ENCODE peak calls at places on chromosomes 11 and 22, in five cellular contexts. One of them, this sample, is unnamed.

GRCh38 chr22:25536578-25536977 is 27.9 kb upstream of the GRK3 start:
- DNase-seq in transverse colon: no peak
- DNase-seq in GM12878: no peak
- DNase-seq in stomach: no peak
- DNase-seq in ovary: no peak
- DNase-seq in this sample: no peak

GRCh38 chr22:25067851-25068421 is 115.4 kb downstream of the KIAA1671 start:
- DNase-seq in stomach: no peak
- DNase-seq in GM12878: no peak
- DNase-seq in transverse colon: peak
- DNase-seq in ovary: no peak
- DNase-seq in this sample: no peak

GRCh38 chr11:15967966-15968365 is 388.4 kb downstream of the SOX6 start:
- DNase-seq in transverse colon: no peak
- DNase-seq in GM12878: no peak
- DNase-seq in stomach: no peak
- DNase-seq in ovary: no peak
- DNase-seq in this sample: no peak

GRCh38 chr22:27146871-27147591 is 489.6 kb downstream of the MIAT start:
- DNase-seq in ovary: no peak
- DNase-seq in GM12878: no peak
- DNase-seq in stomach: no peak
- DNase-seq in transverse colon: no peak
- DNase-seq in this sample: no peak

GRCh38 chr11:47233989-47234668 is 14.5 kb downstream of the ACP2 start:
- DNase-seq in ovary: no peak
- DNase-seq in GM12878: no peak
- DNase-seq in stomach: no peak
- DNase-seq in transverse colon: peak
- DNase-seq in this sample: no peak

GRCh38 chr11:72787262-72788104 is 6.4 kb downstream of the STARD10 start:
- DNase-seq in stomach: no peak
- DNase-seq in ovary: no peak
- DNase-seq in GM12878: no peak
- DNase-seq in transverse colon: peak
- DNase-seq in this sample: no peak

GRCh38 chr11:124536520-124536919 is 6.9 kb downstream of the OR8B12 start:
- DNase-seq in GM12878: no peak
- DNase-seq in stomach: no peak
- DNase-seq in transverse colon: peak
- DNase-seq in ovary: no peak
- DNase-seq in this sample: peak

GRCh38 chr22:45007247-45007945 is 2.4 kb downstream of the PHF21B start:
- DNase-seq in stomach: no peak
- DNase-seq in transverse colon: no peak
- DNase-seq in GM12878: no peak
- DNase-seq in ovary: peak
- DNase-seq in this sample: no peak

GRCh38 chr11:1918436-1919315 is 827 bp upstream of the TNNT3 start:
- DNase-seq in stomach: no peak
- DNase-seq in ovary: no peak
- DNase-seq in transverse colon: no peak
- DNase-seq in GM12878: no peak
- DNase-seq in this sample: no peak

GRCh38 chr11:29432719-29433325 is 584.0 kb downstream of the KCNA4 start:
- DNase-seq in GM12878: no peak
- DNase-seq in ovary: no peak
- DNase-seq in transverse colon: no peak
- DNase-seq in stomach: no peak
- DNase-seq in this sample: no peak

GRCh38 chr11:68521962-68522626 is 61.5 kb downstream of the PPP6R3 start:
- DNase-seq in GM12878: no peak
- DNase-seq in transverse colon: no peak
- DNase-seq in ovary: no peak
- DNase-seq in stomach: no peak
- DNase-seq in this sample: no peak

GRCh38 chr11:8926236-8926635 is 6.5 kb downstream of the C11orf16 start:
- DNase-seq in stomach: no peak
- DNase-seq in ovary: no peak
- DNase-seq in transverse colon: no peak
- DNase-seq in GM12878: no peak
- DNase-seq in this sample: no peak

GRCh38 chr11:117582491-117582890 is 214.5 kb downstream of the DSCAML1 start:
- DNase-seq in stomach: no peak
- DNase-seq in ovary: no peak
- DNase-seq in GM12878: no peak
- DNase-seq in transverse colon: no peak
- DNase-seq in this sample: no peak

GRCh38 chr11:13150487-13150886 is 127.1 kb upstream of the BMAL1 start:
- DNase-seq in GM12878: no peak
- DNase-seq in stomach: no peak
- DNase-seq in transverse colon: no peak
- DNase-seq in ovary: no peak
- DNase-seq in this sample: no peak

GRCh38 chr11:33557201-33557600 is 143.4 kb downstream of the C11orf91 start:
- DNase-seq in stomach: no peak
- DNase-seq in ovary: no peak
- DNase-seq in transverse colon: no peak
- DNase-seq in GM12878: no peak
- DNase-seq in this sample: no peak

GRCh38 chr22:43826142-43827093 is 14.3 kb upstream of the EFCAB6 start:
- DNase-seq in transverse colon: no peak
- DNase-seq in stomach: peak
- DNase-seq in ovary: peak
- DNase-seq in GM12878: no peak
- DNase-seq in this sample: no peak

GRCh38 chr11:68974421-68975194 is 6.2 kb downstream of the MRGPRD start:
- DNase-seq in stomach: no peak
- DNase-seq in transverse colon: peak
- DNase-seq in ovary: no peak
- DNase-seq in GM12878: no peak
- DNase-seq in this sample: no peak

GRCh38 chr11:82994615-82995014 is 77.1 kb downstream of the RAB30 start:
- DNase-seq in ovary: no peak
- DNase-seq in GM12878: no peak
- DNase-seq in stomach: no peak
- DNase-seq in transverse colon: no peak
- DNase-seq in this sample: no peak

GRCh38 chr11:45405916-45406670 is 120.0 kb upstream of the SYT13 start:
- DNase-seq in stomach: peak
- DNase-seq in ovary: no peak
- DNase-seq in GM12878: no peak
- DNase-seq in transverse colon: no peak
- DNase-seq in this sample: no peak

GRCh38 chr22:45438364-45438763 is 24.9 kb downstream of the RIBC2 start:
- DNase-seq in transverse colon: no peak
- DNase-seq in stomach: no peak
- DNase-seq in ovary: no peak
- DNase-seq in GM12878: no peak
- DNase-seq in this sample: no peak

GRCh38 chr11:93922830-93923229 is 72.4 kb upstream of the VSTM5 start:
- DNase-seq in ovary: no peak
- DNase-seq in GM12878: no peak
- DNase-seq in transverse colon: no peak
- DNase-seq in stomach: no peak
- DNase-seq in this sample: no peak

GRCh38 chr11:15563054-15563453 is 448.3 kb downstream of the INSC start:
- DNase-seq in stomach: no peak
- DNase-seq in ovary: no peak
- DNase-seq in transverse colon: no peak
- DNase-seq in GM12878: no peak
- DNase-seq in this sample: no peak

GRCh38 chr11:59418151-59418550 is 8.1 kb downstream of the OR5A2 start:
- DNase-seq in transverse colon: no peak
- DNase-seq in ovary: no peak
- DNase-seq in GM12878: no peak
- DNase-seq in stomach: no peak
- DNase-seq in this sample: no peak

GRCh38 chr22:35950262-35950661 is 78.4 kb downstream of the RBFOX2 start:
- DNase-seq in ovary: no peak
- DNase-seq in stomach: no peak
- DNase-seq in transverse colon: no peak
- DNase-seq in GM12878: no peak
- DNase-seq in this sample: no peak

GRCh38 chr11:108628326-108628725 is 34.8 kb upstream of the EXPH5 start:
- DNase-seq in ovary: no peak
- DNase-seq in stomach: no peak
- DNase-seq in transverse colon: no peak
- DNase-seq in GM12878: no peak
- DNase-seq in this sample: no peak

DNA sequence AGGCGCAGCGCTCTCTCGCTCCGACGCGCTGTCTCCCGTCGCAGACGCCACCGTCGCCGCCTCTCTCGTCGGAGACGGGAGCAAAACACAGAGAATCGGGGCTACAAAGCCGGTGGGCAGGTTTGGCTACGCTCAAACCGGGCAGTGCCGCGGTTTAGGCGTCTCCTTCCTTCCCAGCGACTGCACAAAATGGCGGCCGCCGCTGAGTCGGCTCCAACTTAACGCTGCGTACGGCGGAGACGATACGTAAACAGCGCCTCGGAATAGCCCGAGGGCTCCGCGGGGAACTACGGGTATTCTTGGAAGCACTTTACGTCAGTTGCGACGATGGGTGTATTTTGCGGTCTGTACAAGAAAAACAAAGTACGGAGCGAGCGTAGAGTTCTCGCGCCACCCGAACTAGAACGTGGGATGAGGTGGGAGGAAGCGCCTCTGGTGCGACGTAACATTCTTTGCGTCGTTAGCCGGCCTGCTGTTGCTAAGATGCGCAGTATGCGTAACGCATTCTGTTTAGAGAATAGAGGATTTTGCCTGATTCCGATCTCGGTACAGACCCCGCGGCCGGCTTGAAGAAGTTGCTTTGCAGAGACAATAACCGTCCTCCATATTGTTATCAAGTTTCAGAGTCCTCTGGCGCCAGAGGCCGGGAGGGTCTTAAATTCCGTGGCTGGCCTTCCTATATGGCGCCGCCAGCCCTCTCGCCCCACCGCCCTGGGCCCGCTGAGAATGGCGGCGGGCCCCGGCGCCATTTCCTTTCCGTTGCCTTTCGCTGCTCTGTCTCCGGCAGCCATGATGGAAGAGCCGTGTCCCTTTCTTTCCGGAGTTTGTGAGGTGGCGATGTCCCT is at the start of gene DDX17:
- DNase-seq in stomach: peak
- DNase-seq in transverse colon: peak
- DNase-seq in GM12878: peak
- DNase-seq in ovary: peak
- DNase-seq in this sample: peak
- TF ChIP-seq POLR2A in stomach: peak
- TF ChIP-seq POLR2A in transverse colon: peak
- TF ChIP-seq POLR2A in GM12878: peak
- TF ChIP-seq POLR2A in ovary: peak
- TF ChIP-seq POLR2A in this sample: peak

GRCh38 chr22:23787600-23787896 is 782 bp downstream of the SMARCB1 start:
- DNase-seq in stomach: no peak
- DNase-seq in ovary: no peak
- DNase-seq in GM12878: no peak
- DNase-seq in transverse colon: no peak
- DNase-seq in this sample: no peak
- H3K27ac ChIP-seq in stomach: peak
- H3K27ac ChIP-seq in ovary: peak
- H3K27ac ChIP-seq in GM12878: peak
- H3K27ac ChIP-seq in transverse colon: peak
- H3K27ac ChIP-seq in this sample: peak

GRCh38 chr11:120648706-120649250 is 137.2 kb downstream of the GRIK4 start:
- DNase-seq in stomach: no peak
- DNase-seq in GM12878: no peak
- DNase-seq in transverse colon: no peak
- DNase-seq in ovary: no peak
- DNase-seq in this sample: no peak
- TF ChIP-seq EP300 in stomach: no peak
- TF ChIP-seq EP300 in GM12878: no peak
- TF ChIP-seq EP300 in transverse colon: no peak
- TF ChIP-seq EP300 in ovary: no peak
- TF ChIP-seq EP300 in this sample: no peak

GRCh38 chr11:34641981-34642380 is 21.1 kb downstream of the EHF start:
- DNase-seq in GM12878: no peak
- DNase-seq in stomach: no peak
- DNase-seq in ovary: no peak
- DNase-seq in transverse colon: no peak
- DNase-seq in this sample: no peak
- TF ChIP-seq POLR2A in GM12878: no peak
- TF ChIP-seq POLR2A in stomach: no peak
- TF ChIP-seq POLR2A in ovary: no peak
- TF ChIP-seq POLR2A in transverse colon: no peak
- TF ChIP-seq POLR2A in this sample: no peak

DNA sequence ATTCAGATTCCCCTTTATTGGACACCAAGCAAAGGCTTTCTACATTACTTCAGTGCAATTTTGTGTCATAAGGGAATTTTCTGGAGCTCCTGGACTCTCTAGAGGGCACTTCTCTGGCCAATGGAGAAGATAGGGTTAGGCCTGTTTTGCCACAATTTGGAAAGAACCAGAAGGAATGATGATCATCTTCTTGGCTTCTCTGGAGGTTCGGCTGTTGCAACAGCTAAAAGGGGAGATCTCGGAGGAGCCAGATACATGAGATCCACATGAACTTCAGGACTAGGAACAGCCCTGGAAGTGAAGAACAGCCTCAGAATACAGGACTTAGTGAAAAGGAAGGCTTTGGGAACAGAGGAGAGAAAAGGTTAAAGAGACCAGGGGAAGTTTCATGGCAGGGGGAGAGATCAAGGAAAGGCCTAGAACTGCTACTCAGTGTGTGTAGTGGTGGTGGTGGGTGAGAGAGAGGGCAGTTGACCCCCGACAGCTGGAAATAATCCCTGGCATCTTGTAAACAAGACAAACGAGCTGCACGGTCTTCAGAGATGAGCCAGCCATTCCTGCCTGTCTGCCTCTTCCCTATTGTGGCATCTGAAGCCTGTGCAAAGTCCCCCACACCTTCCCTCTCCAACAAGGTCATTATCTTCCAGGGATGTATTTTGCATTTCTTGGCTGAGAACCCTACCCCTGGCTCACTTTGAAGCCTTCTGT is 83.8 kb downstream of the CCDC81 start:
- DNase-seq in ovary: no peak
- DNase-seq in transverse colon: no peak
- DNase-seq in GM12878: no peak
- DNase-seq in stomach: no peak
- DNase-seq in this sample: peak
- H3K27ac ChIP-seq in ovary: no peak
- H3K27ac ChIP-seq in transverse colon: no peak
- H3K27ac ChIP-seq in GM12878: no peak
- H3K27ac ChIP-seq in stomach: no peak
- H3K27ac ChIP-seq in this sample: peak